ENCODE peak calls at places on chromosomes 11 and 22, in eight cellular contexts. One of them, this sample, is unnamed.

GRCh38 chr11:28072321-28072720 is 35.6 kb downstream of the KIF18A start:
- DNase-seq in IMR-90: peak
- DNase-seq in BJ: no peak
- DNase-seq in NB4: no peak
- DNase-seq in lower lobe of right lung: no peak
- DNase-seq in CD4-positive, CD25-positive, alpha-beta regulatory T cell: no peak
- DNase-seq in tibial nerve: no peak
- DNase-seq in PC-9: no peak
- DNase-seq in this sample: no peak

GRCh38 chr11:63762662-63763505 is 5.7 kb downstream of the ZFTA start:
- DNase-seq in IMR-90: no peak
- DNase-seq in BJ: no peak
- DNase-seq in NB4: no peak
- DNase-seq in lower lobe of right lung: no peak
- DNase-seq in CD4-positive, CD25-positive, alpha-beta regulatory T cell: no peak
- DNase-seq in tibial nerve: no peak
- DNase-seq in PC-9: no peak
- DNase-seq in this sample: no peak

GRCh38 chr11:16001899-16002426 is 354.4 kb downstream of the SOX6 start:
- DNase-seq in IMR-90: peak
- DNase-seq in BJ: peak
- DNase-seq in NB4: peak
- DNase-seq in lower lobe of right lung: peak
- DNase-seq in CD4-positive, CD25-positive, alpha-beta regulatory T cell: no peak
- DNase-seq in tibial nerve: no peak
- DNase-seq in PC-9: peak
- DNase-seq in this sample: peak

GRCh38 chr11:72079776-72080325 is 491 bp downstream of the NUMA1 start:
- DNase-seq in IMR-90: no peak
- DNase-seq in BJ: no peak
- DNase-seq in NB4: no peak
- DNase-seq in lower lobe of right lung: no peak
- DNase-seq in CD4-positive, CD25-positive, alpha-beta regulatory T cell: peak
- DNase-seq in tibial nerve: no peak
- DNase-seq in PC-9: no peak
- DNase-seq in this sample: no peak

GRCh38 chr11:9787981-9788521 is 124.2 kb downstream of the SWAP70 start:
- DNase-seq in IMR-90: peak
- DNase-seq in BJ: peak
- DNase-seq in NB4: peak
- DNase-seq in lower lobe of right lung: no peak
- DNase-seq in CD4-positive, CD25-positive, alpha-beta regulatory T cell: no peak
- DNase-seq in tibial nerve: no peak
- DNase-seq in PC-9: no peak
- DNase-seq in this sample: peak

GRCh38 chr22:45544588-45545170 is 42.0 kb downstream of the FBLN1 start:
- DNase-seq in IMR-90: peak
- DNase-seq in BJ: no peak
- DNase-seq in NB4: no peak
- DNase-seq in lower lobe of right lung: no peak
- DNase-seq in CD4-positive, CD25-positive, alpha-beta regulatory T cell: no peak
- DNase-seq in tibial nerve: no peak
- DNase-seq in PC-9: peak
- DNase-seq in this sample: no peak

GRCh38 chr11:80297808-80298460 is 857.1 kb upstream of the TENM4 start:
- DNase-seq in IMR-90: peak
- DNase-seq in BJ: no peak
- DNase-seq in NB4: no peak
- DNase-seq in lower lobe of right lung: no peak
- DNase-seq in CD4-positive, CD25-positive, alpha-beta regulatory T cell: no peak
- DNase-seq in tibial nerve: no peak
- DNase-seq in PC-9: peak
- DNase-seq in this sample: no peak

GRCh38 chr11:12767022-12767421 is 92.8 kb downstream of the TEAD1 start:
- DNase-seq in IMR-90: no peak
- DNase-seq in BJ: no peak
- DNase-seq in NB4: no peak
- DNase-seq in lower lobe of right lung: no peak
- DNase-seq in CD4-positive, CD25-positive, alpha-beta regulatory T cell: no peak
- DNase-seq in tibial nerve: no peak
- DNase-seq in PC-9: no peak
- DNase-seq in this sample: no peak

GRCh38 chr11:3879216-3879966 is 23.9 kb downstream of the STIM1 start:
- DNase-seq in IMR-90: no peak
- DNase-seq in BJ: no peak
- DNase-seq in NB4: no peak
- DNase-seq in lower lobe of right lung: no peak
- DNase-seq in CD4-positive, CD25-positive, alpha-beta regulatory T cell: no peak
- DNase-seq in tibial nerve: no peak
- DNase-seq in PC-9: no peak
- DNase-seq in this sample: peak

GRCh38 chr11:15594607-15595006 is 479.9 kb downstream of the INSC start:
- DNase-seq in IMR-90: no peak
- DNase-seq in BJ: no peak
- DNase-seq in NB4: no peak
- DNase-seq in lower lobe of right lung: no peak
- DNase-seq in CD4-positive, CD25-positive, alpha-beta regulatory T cell: no peak
- DNase-seq in tibial nerve: no peak
- DNase-seq in PC-9: no peak
- DNase-seq in this sample: no peak

GRCh38 chr11:10695821-10696220 is 2.3 kb upstream of the IRAG1 start:
- DNase-seq in IMR-90: peak
- DNase-seq in BJ: no peak
- DNase-seq in NB4: no peak
- DNase-seq in lower lobe of right lung: no peak
- DNase-seq in CD4-positive, CD25-positive, alpha-beta regulatory T cell: no peak
- DNase-seq in tibial nerve: no peak
- DNase-seq in PC-9: no peak
- DNase-seq in this sample: no peak

GRCh38 chr11:100753562-100753961 is 66.5 kb downstream of the ARHGAP42 start:
- DNase-seq in IMR-90: no peak
- DNase-seq in BJ: no peak
- DNase-seq in NB4: no peak
- DNase-seq in lower lobe of right lung: no peak
- DNase-seq in CD4-positive, CD25-positive, alpha-beta regulatory T cell: no peak
- DNase-seq in tibial nerve: no peak
- DNase-seq in PC-9: no peak
- DNase-seq in this sample: no peak

GRCh38 chr11:100756556-100756955 is 69.5 kb downstream of the ARHGAP42 start:
- DNase-seq in IMR-90: no peak
- DNase-seq in BJ: no peak
- DNase-seq in NB4: no peak
- DNase-seq in lower lobe of right lung: no peak
- DNase-seq in CD4-positive, CD25-positive, alpha-beta regulatory T cell: no peak
- DNase-seq in tibial nerve: no peak
- DNase-seq in PC-9: no peak
- DNase-seq in this sample: no peak

GRCh38 chr11:100752371-100753073 is 65.4 kb downstream of the ARHGAP42 start:
- DNase-seq in IMR-90: no peak
- DNase-seq in BJ: no peak
- DNase-seq in NB4: no peak
- DNase-seq in lower lobe of right lung: no peak
- DNase-seq in CD4-positive, CD25-positive, alpha-beta regulatory T cell: no peak
- DNase-seq in tibial nerve: no peak
- DNase-seq in PC-9: peak
- DNase-seq in this sample: no peak

GRCh38 chr11:100757636-100758035 is 70.5 kb downstream of the ARHGAP42 start:
- DNase-seq in IMR-90: no peak
- DNase-seq in BJ: no peak
- DNase-seq in NB4: no peak
- DNase-seq in lower lobe of right lung: no peak
- DNase-seq in CD4-positive, CD25-positive, alpha-beta regulatory T cell: no peak
- DNase-seq in tibial nerve: no peak
- DNase-seq in PC-9: no peak
- DNase-seq in this sample: no peak

DNA sequence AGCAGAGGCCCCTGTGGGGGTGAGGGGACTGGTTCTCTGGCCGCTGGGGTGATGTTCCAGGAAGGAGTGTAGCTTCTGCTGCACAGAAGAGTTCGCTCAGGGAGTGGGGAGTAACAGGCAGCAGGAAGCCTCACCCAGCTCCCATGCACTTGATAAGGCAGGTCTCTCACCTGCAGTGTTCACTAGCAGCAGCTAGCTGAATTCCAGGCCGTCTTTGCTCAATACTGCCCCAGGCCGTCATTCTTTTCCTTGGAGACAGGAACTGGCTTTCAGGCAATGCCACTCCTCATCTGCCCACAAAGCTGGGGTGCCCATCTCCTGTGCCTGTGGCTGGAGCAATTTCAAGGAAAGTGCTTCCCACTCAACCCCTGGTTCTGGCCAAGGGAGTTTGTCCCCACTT is 66.1 kb downstream of the ARHGAP42 start:
- DNase-seq in IMR-90: no peak
- DNase-seq in BJ: no peak
- DNase-seq in NB4: no peak
- DNase-seq in lower lobe of right lung: no peak
- DNase-seq in CD4-positive, CD25-positive, alpha-beta regulatory T cell: no peak
- DNase-seq in tibial nerve: no peak
- DNase-seq in PC-9: peak
- DNase-seq in this sample: no peak
- H3K4me3 ChIP-seq in IMR-90: no peak
- H3K4me3 ChIP-seq in BJ: no peak
- H3K4me3 ChIP-seq in NB4: no peak
- H3K4me3 ChIP-seq in lower lobe of right lung: no peak
- H3K4me3 ChIP-seq in CD4-positive, CD25-positive, alpha-beta regulatory T cell: no peak
- H3K4me3 ChIP-seq in tibial nerve: no peak
- H3K4me3 ChIP-seq in PC-9: no peak
- H3K4me3 ChIP-seq in this sample: no peak

GRCh38 chr11:99020324-99021225 is at the start of gene CNTN5:
- DNase-seq in IMR-90: peak
- DNase-seq in BJ: no peak
- DNase-seq in NB4: peak
- DNase-seq in lower lobe of right lung: peak
- DNase-seq in CD4-positive, CD25-positive, alpha-beta regulatory T cell: no peak
- DNase-seq in tibial nerve: peak
- DNase-seq in PC-9: peak
- DNase-seq in this sample: peak
- H3K4me3 ChIP-seq in IMR-90: peak
- H3K4me3 ChIP-seq in BJ: no peak
- H3K4me3 ChIP-seq in NB4: no peak
- H3K4me3 ChIP-seq in lower lobe of right lung: peak
- H3K4me3 ChIP-seq in CD4-positive, CD25-positive, alpha-beta regulatory T cell: no peak
- H3K4me3 ChIP-seq in tibial nerve: peak
- H3K4me3 ChIP-seq in PC-9: peak
- H3K4me3 ChIP-seq in this sample: no peak

GRCh38 chr11:74615988-74616387 is 23.6 kb downstream of the POLD3 start:
- DNase-seq in IMR-90: peak
- DNase-seq in BJ: no peak
- DNase-seq in NB4: no peak
- DNase-seq in lower lobe of right lung: no peak
- DNase-seq in CD4-positive, CD25-positive, alpha-beta regulatory T cell: no peak
- DNase-seq in tibial nerve: no peak
- DNase-seq in PC-9: no peak
- DNase-seq in this sample: no peak

GRCh38 chr11:74615311-74615710 is 22.9 kb downstream of the POLD3 start:
- DNase-seq in IMR-90: no peak
- DNase-seq in BJ: no peak
- DNase-seq in NB4: no peak
- DNase-seq in lower lobe of right lung: no peak
- DNase-seq in CD4-positive, CD25-positive, alpha-beta regulatory T cell: no peak
- DNase-seq in tibial nerve: no peak
- DNase-seq in PC-9: no peak
- DNase-seq in this sample: no peak

GRCh38 chr11:74626130-74626529 is 33.7 kb downstream of the POLD3 start:
- DNase-seq in IMR-90: no peak
- DNase-seq in BJ: no peak
- DNase-seq in NB4: no peak
- DNase-seq in lower lobe of right lung: no peak
- DNase-seq in CD4-positive, CD25-positive, alpha-beta regulatory T cell: no peak
- DNase-seq in tibial nerve: no peak
- DNase-seq in PC-9: no peak
- DNase-seq in this sample: no peak

DNA sequence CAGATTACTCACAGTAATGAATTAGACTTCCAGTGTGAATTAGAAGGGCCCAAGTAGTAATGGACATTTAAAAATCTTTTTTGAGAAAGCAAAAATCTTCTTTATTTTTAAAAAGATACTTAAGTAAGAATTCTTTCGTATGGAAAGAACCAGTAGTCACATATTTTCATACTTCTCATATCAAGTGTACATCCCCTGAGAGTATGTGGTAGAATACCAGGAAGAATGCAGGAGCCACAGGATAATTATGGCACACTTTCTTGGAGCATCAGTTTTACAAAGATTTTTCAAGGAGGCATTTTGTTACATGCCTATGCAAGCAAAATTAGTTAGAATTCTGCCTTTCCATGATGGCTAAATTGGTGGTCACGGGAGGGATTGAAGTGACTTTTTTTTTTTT is 28.2 kb downstream of the POLD3 start:
- DNase-seq in IMR-90: no peak
- DNase-seq in BJ: no peak
- DNase-seq in NB4: no peak
- DNase-seq in lower lobe of right lung: no peak
- DNase-seq in CD4-positive, CD25-positive, alpha-beta regulatory T cell: no peak
- DNase-seq in tibial nerve: no peak
- DNase-seq in PC-9: no peak
- DNase-seq in this sample: no peak
- H3K4me3 ChIP-seq in IMR-90: no peak
- H3K4me3 ChIP-seq in BJ: no peak
- H3K4me3 ChIP-seq in NB4: no peak
- H3K4me3 ChIP-seq in lower lobe of right lung: no peak
- H3K4me3 ChIP-seq in CD4-positive, CD25-positive, alpha-beta regulatory T cell: no peak
- H3K4me3 ChIP-seq in tibial nerve: no peak
- H3K4me3 ChIP-seq in PC-9: no peak
- H3K4me3 ChIP-seq in this sample: no peak

DNA sequence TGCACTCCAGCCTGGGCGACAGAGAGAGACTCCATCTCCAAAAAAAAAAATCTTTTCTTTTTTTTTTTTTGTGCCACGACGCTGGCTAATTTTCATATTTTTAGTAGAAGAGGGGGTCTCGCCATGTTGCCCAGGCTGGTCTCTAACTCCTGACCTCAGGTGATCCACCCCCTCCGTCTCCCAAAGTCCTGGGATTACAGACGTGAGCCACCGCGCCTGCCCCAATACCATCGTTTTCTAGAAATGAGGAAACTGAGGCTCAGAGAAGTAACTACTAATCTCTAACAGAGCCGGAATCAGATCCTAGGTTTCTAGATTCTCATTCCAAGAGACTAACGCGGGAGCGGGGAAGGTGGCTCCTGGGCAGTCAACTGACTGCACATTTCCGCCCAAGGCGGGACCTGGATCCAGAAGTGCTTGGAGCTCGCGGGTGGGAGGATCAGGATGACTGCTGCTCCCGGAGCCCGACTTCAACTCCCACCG is 13.6 kb downstream of the SSH3 start:
- DNase-seq in IMR-90: peak
- DNase-seq in BJ: no peak
- DNase-seq in NB4: no peak
- DNase-seq in lower lobe of right lung: no peak
- DNase-seq in CD4-positive, CD25-positive, alpha-beta regulatory T cell: no peak
- DNase-seq in tibial nerve: no peak
- DNase-seq in PC-9: no peak
- DNase-seq in this sample: no peak
- H3K4me3 ChIP-seq in IMR-90: peak
- H3K4me3 ChIP-seq in BJ: peak
- H3K4me3 ChIP-seq in NB4: peak
- H3K4me3 ChIP-seq in lower lobe of right lung: peak
- H3K4me3 ChIP-seq in CD4-positive, CD25-positive, alpha-beta regulatory T cell: peak
- H3K4me3 ChIP-seq in tibial nerve: peak
- H3K4me3 ChIP-seq in PC-9: peak
- H3K4me3 ChIP-seq in this sample: peak

This sample was measured in GM12865.